ENCODE peak calls at places on chromosomes 4 and X, in nine cellular contexts. K, V, M, E, S, T, L, J and W are unnamed samples.

GRCh38 chr4:101730291-101731117 is 60.0 kb upstream of the BANK1 start:
- DNase-seq in E (peak), T (peak), M (peak), V (peak), L (no peak), J (peak), K (peak), S (peak), W (peak)

GRCh38 chr4:119627267-119628190 is 1.1 kb downstream of the PDE5A start:
- DNase-seq in S (peak), J (peak), E (no peak), K (peak), V (peak), T (peak), L (peak), M (peak), W (peak)

GRCh38 chr4:184450045-184450444 is 24.3 kb downstream of the IRF2 start:
- DNase-seq in M (no peak), J (no peak), L (no peak), E (no peak), K (no peak), T (peak), V (no peak), S (no peak), W (no peak)

GRCh38 chrX:72060196-72060974 is 71.3 kb downstream of the RTL5 start:
- DNase-seq in V (no peak), K (peak), J (no peak), L (no peak), M (no peak), T (peak), S (no peak), E (no peak), W (peak)

GRCh38 chr4:14874990-14875389 is 127.3 kb upstream of the CPEB2 start:
- DNase-seq in L (no peak), J (no peak), V (no peak), K (no peak), E (peak), S (no peak), T (no peak), M (peak), W (no peak)

GRCh38 chr4:2592572-2592971 is 56.1 kb downstream of the FAM193A start:
- DNase-seq in J (no peak), V (peak), E (no peak), L (no peak), T (no peak), S (no peak), K (no peak), M (no peak), W (no peak)

GRCh38 chrX:131792356-131792749 is 230.7 kb upstream of the STK26 start:
- DNase-seq in L (no peak), S (peak), M (peak), V (no peak), E (no peak), K (no peak), T (no peak), J (no peak), W (no peak)

GRCh38 chrX:52585892-52586291 is 68.8 kb downstream of the SSX7 start:
- DNase-seq in K (no peak), E (no peak), V (no peak), J (no peak), L (no peak), T (no peak), M (no peak), S (no peak), W (no peak)

GRCh38 chr4:38161208-38162113 is 201.3 kb downstream of the PTTG2 start:
- DNase-seq in M (no peak), V (no peak), J (no peak), S (no peak), L (no peak), E (no peak), K (no peak), T (no peak), W (no peak)

GRCh38 chr4:8503801-8504200 is 63.2 kb downstream of the TRMT44 start:
- DNase-seq in L (no peak), V (no peak), J (no peak), T (no peak), E (no peak), M (no peak), S (no peak), K (no peak), W (no peak)

GRCh38 chr4:5747746-5748365 is 36.9 kb downstream of the EVC start:
- DNase-seq in L (no peak), J (no peak), T (peak), V (no peak), S (no peak), K (no peak), E (no peak), M (no peak), W (no peak)

GRCh38 chr4:140176735-140177134 is 22.8 kb upstream of the MAML3 start:
- DNase-seq in M (no peak), L (no peak), E (no peak), T (peak), V (no peak), J (no peak), S (no peak), K (no peak), W (no peak)

GRCh38 chrX:17977696-17978095 is 116.6 kb upstream of the RAI2 start:
- DNase-seq in T (no peak), L (no peak), M (no peak), K (no peak), S (no peak), V (no peak), J (no peak), E (no peak), W (no peak)

GRCh38 chr4:125736057-125736456 is 421.3 kb downstream of the FAT4 start:
- DNase-seq in K (no peak), L (no peak), M (no peak), J (no peak), V (peak), S (no peak), T (peak), E (no peak), W (no peak)

GRCh38 chr4:13656569-13656988 is 29.1 kb upstream of the BOD1L1 start:
- DNase-seq in E (peak), S (peak), M (peak), J (peak), T (peak), K (peak), L (no peak), V (peak), W (peak)

GRCh38 chrX:9940397-9940796 is 26.8 kb upstream of the CLDN34 start:
- DNase-seq in S (no peak), L (no peak), T (peak), J (no peak), E (no peak), V (peak), M (no peak), K (no peak), W (no peak)

GRCh38 chr4:112979881-112980421 is 69.5 kb upstream of the ANK2 start:
- DNase-seq in S (no peak), T (no peak), L (no peak), V (no peak), M (no peak), E (no peak), K (no peak), J (no peak), W (no peak)

GRCh38 chr4:104465201-104465600 is 29.5 kb downstream of the CXXC4 start:
- DNase-seq in K (no peak), S (no peak), T (peak), J (no peak), E (no peak), L (no peak), M (no peak), V (no peak), W (no peak)

GRCh38 chrX:46203115-46203514 is 342.1 kb downstream of the ZNF674 start:
- DNase-seq in T (no peak), E (no peak), M (no peak), J (no peak), K (no peak), V (no peak), L (no peak), S (no peak), W (no peak)

GRCh38 chr4:81215936-81216335 is 914 bp upstream of the PRKG2 start:
- DNase-seq in V (no peak), K (no peak), M (no peak), S (no peak), J (no peak), E (no peak), T (peak), L (no peak), W (no peak)

GRCh38 chr4:83196936-83197335 is 82.4 kb upstream of the PLAC8 start:
- DNase-seq in L (no peak), M (no peak), T (no peak), S (no peak), J (no peak), V (no peak), E (no peak), K (no peak), W (no peak)

GRCh38 chr4:140344621-140345020 is 28.8 kb upstream of the SCOC start:
- DNase-seq in E (no peak), K (no peak), J (no peak), L (no peak), T (peak), M (no peak), S (no peak), V (no peak), W (no peak)

GRCh38 chrX:150234126-150234525 is 129.0 kb upstream of the MAMLD1 start:
- DNase-seq in T (peak), M (no peak), S (no peak), K (no peak), E (no peak), V (no peak), L (peak), J (no peak), W (no peak)

GRCh38 chr4:119242417-119242816 is 29.9 kb downstream of the USP53 start:
- DNase-seq in V (no peak), K (no peak), M (no peak), S (no peak), J (no peak), L (no peak), E (no peak), T (no peak), W (no peak)

GRCh38 chr4:3871181-3871852 is 105.1 kb downstream of the ADRA2C start:
- DNase-seq in L (peak), T (no peak), J (no peak), E (no peak), V (peak), M (no peak), K (peak), S (peak), W (peak)

GRCh38 chrX:120450163-120450562 is 18.9 kb downstream of the LAMP2 start:
- DNase-seq in K (peak), E (no peak), M (no peak), S (no peak), J (no peak), T (peak), L (no peak), V (peak), W (no peak)
- TF ChIP-seq CTCF in K (peak), E (peak), M (peak), S (no peak), J (no peak), T (peak), L (peak), V (peak), W (no peak)

DNA sequence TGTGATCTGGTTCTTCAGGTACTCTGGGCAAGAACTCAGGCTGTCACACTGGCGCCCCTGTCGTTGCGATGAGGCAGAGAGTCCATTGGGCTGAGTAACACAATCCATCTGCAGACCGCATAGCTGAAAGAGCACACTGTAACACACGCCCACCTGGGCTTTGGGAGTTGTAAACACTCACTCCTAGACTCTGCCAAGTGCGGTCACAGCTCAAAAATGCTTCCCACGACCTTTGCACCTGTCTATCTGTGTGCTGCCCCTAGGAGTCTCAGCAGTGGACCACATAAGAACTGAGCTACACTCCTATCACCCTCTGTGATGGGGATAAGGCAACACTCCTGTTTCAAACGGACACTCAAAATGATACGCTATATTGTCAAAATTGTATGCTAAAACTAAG is 2028.3 kb downstream of the PCDH7 start:
- DNase-seq in J (no peak), K (no peak), V (no peak), M (no peak), S (no peak), T (peak), L (no peak), E (no peak), W (no peak)
- TF ChIP-seq CTCF in J (no peak), K (no peak), V (no peak), M (no peak), S (no peak), T (no peak), L (no peak), E (no peak), W (no peak)

GRCh38 chrX:107480272-107480671 is 30.8 kb downstream of the FRMPD3 start:
- DNase-seq in J (no peak), S (no peak), V (no peak), T (no peak), M (no peak), L (no peak), E (no peak), K (no peak), W (no peak)

GRCh38 chrX:107482046-107482445 is 32.6 kb downstream of the FRMPD3 start:
- DNase-seq in J (no peak), L (no peak), S (no peak), K (no peak), M (no peak), V (no peak), T (no peak), E (no peak), W (no peak)

GRCh38 chrX:107483976-107484726 is 34.7 kb downstream of the FRMPD3 start:
- DNase-seq in E (no peak), J (no peak), L (no peak), K (peak), S (no peak), V (peak), T (no peak), M (peak), W (peak)

DNA sequence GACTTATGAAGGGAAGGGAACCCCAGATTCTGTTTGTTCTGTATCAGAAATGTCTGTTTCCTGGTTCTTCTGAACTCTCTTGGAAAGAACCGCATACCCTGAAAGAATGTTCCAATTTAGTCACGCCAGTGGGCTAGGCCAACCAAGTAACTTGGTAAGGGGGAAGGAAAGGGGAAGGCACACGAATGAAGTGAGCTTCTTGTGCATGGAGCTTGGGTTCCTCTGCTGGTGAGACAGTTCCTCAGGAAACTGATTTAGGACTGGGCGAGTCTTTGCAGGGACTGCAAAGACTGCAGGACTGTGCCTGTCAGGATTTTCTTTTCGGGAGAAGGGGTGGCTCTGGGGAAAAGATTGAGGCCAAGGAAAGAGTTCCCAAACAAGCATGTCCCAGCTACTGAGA is 35.6 kb downstream of the FRMPD3 start:
- DNase-seq in J (no peak), V (no peak), K (no peak), L (no peak), E (no peak), M (no peak), S (no peak), T (no peak), W (no peak)
- TF ChIP-seq CTCF in J (no peak), V (no peak), K (peak), L (no peak), E (peak), M (peak), S (no peak), T (no peak), W (no peak)

GRCh38 chr4:153521467-153521866 is 55.3 kb downstream of the TMEM131L start:
- DNase-seq in S (no peak), T (no peak), J (no peak), E (no peak), V (no peak), L (no peak), K (no peak), M (no peak), W (no peak)
- TF ChIP-seq CTCF in S (no peak), T (no peak), J (no peak), E (no peak), V (no peak), L (no peak), K (no peak), M (no peak), W (no peak)

GRCh38 chr4:74970577-74970976 is 37.7 kb downstream of the PARM1 start:
- DNase-seq in V (no peak), K (peak), J (no peak), S (no peak), M (no peak), T (no peak), L (no peak), E (no peak), W (no peak)

GRCh38 chr4:74968456-74969164 is 35.7 kb downstream of the PARM1 start:
- DNase-seq in M (peak), S (no peak), V (no peak), E (no peak), J (no peak), L (no peak), K (no peak), T (no peak), W (no peak)

GRCh38 chr4:74967324-74967723 is 34.4 kb downstream of the PARM1 start:
- DNase-seq in M (no peak), V (no peak), T (no peak), K (no peak), S (peak), J (no peak), L (no peak), E (no peak), W (no peak)

GRCh38 chr4:74975082-74975481 is 42.2 kb downstream of the PARM1 start:
- DNase-seq in V (no peak), K (no peak), S (no peak), T (no peak), J (no peak), L (no peak), M (peak), E (no peak), W (no peak)

DNA sequence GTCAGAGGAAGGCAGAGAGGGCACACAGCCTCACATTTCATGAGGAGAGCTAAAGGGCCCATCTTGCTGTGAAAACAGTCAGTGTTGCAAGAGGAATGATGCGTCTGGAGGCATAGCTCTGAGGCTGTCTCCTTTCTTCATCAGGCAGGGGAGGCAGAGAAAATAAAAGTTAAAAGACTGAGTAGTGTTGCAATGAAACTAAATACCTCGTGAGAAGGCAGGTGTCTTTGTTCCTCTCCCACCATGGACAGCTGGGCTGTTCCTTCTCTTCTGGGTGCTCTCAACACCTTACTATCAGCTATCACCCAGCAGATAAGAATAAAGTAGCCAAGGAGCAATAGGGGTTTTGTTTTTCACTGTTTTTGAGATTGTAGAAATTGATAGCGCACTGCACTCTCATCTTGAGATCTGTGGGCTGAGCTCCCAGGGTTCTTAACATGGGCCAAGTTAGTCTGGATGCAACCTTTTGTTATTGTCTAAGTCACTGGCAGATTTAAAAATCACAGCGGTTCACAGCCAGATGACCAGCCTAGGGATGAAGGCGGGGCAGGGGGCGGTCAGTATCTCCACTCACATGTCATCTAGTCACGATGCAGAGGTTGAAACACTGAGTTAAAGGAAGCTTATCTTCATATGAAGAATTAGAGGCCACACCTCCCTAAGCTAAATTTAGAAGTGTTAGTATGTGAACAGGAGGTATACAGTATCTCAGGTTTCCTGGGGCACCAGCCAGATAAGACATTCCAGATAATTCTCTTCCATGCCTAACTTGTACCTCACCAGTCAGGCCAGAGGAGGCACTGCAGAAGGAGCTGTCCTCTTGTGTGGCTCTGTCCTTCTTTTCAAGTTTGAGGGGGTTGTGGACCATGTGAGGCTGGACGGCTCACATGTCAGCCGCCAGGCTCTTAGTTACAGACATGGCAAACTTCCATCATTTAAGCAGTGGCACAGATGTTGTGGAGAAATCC is 36.9 kb downstream of the PARM1 start:
- DNase-seq in L (no peak), E (no peak), J (no peak), K (peak), M (no peak), V (peak), S (no peak), T (no peak), W (no peak)
- TF ChIP-seq CTCF in L (peak), E (no peak), J (no peak), K (peak), M (no peak), V (peak), S (no peak), T (no peak), W (peak)

DNA sequence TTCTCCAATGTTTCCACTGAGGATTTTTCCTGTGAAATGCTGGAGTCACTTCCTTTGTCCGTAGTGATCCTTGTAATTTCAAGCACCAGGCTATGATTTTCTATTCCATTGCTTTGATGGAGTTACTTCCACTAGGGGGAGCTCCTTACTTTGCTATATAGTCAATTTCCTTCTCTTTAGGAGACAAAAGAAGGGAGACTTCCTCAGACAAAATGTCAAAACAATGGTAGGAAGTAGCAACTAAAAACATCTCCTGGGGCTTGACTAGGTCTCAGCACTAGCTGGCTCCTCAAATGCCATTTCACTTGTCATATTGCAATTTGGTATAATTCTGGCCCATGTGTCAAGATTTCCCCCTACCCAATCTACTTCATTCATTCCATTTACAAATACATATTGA is 24.1 kb downstream of the ZCCHC12 start:
- DNase-seq in L (no peak), V (peak), T (peak), K (no peak), S (no peak), M (no peak), E (peak), J (no peak), W (no peak)
- TF ChIP-seq CTCF in L (peak), V (peak), T (peak), K (peak), S (peak), M (peak), E (peak), J (peak), W (peak)

DNA sequence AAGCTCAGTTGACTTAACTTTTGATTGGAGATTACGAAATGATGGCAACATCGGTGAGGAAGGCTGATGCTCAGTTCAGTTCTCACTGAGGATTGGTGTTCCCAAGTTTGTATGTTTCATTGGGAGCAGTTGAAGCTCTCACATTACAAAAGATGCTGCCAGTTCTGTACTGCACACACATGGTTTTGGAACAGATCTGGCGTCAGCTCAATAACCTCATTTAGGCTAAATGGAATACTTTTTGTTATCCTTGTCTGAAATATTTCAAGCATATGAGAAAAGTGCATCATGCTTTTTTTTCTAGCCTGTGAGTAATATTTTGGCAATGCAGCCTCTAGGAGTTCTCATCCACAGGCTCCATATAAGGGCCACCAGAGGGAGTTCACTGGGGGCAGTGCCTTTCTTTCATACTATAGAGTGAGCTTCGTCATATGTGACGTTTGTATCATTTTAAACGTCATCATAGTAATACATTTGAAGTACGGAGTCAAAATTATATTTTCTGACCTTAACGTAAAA is 4.1 kb downstream of the ENPEP start:
- DNase-seq in T (peak), K (no peak), S (no peak), M (no peak), J (no peak), V (peak), E (no peak), L (no peak), W (no peak)
- TF ChIP-seq CTCF in T (peak), K (no peak), S (no peak), M (peak), J (no peak), V (peak), E (no peak), L (peak), W (no peak)